ENCODE peak calls at places on chromosomes 5 and 9, in eight cellular contexts. C is CD4-positive, CD25-positive, alpha-beta regulatory T cell; F is Karpas-422; B is left ventricle myocardium inferior; I is mesenchymal stem cell; Y is neuronal stem cell; W is Peyer's patch; T is esophagus squamous epithelium. S is an unnamed sample.
A peak's percentile ranks its signal among the peaks of the same experiment; 100 is the strongest.

GRCh38 chr5:13316191-13316590 is 628.3 kb downstream of the DNAH5 start:
- DNase-seq in C (no peak), F (no peak), B (no peak), I (no peak), Y (peak; percentile 68), W (no peak), T (no peak), S (no peak)

GRCh38 chr9:73615557-73615956 is 463.9 kb downstream of the ANXA1 start:
- DNase-seq in C (no peak), F (no peak), B (no peak), I (no peak), Y (no peak), W (no peak), T (no peak), S (no peak)

GRCh38 chr5:53877243-53877642 is 316.8 kb downstream of the NDUFS4 start:
- DNase-seq in C (no peak), F (no peak), B (no peak), I (no peak), Y (no peak), W (no peak), T (no peak), S (peak; percentile 34)

GRCh38 chr9:114953917-114954316 is 23.5 kb upstream of the TNFSF8 start:
- DNase-seq in C (no peak), F (no peak), B (no peak), I (peak; percentile 82), Y (no peak), W (no peak), T (no peak), S (peak; percentile 91)

GRCh38 chr9:118643118-118643517 is 726.1 kb downstream of the BRINP1 start:
- DNase-seq in C (no peak), F (no peak), B (no peak), I (peak; percentile 34), Y (peak; percentile 8), W (no peak), T (no peak), S (peak; percentile 0)

GRCh38 chr5:151700816-151701215 is 14.1 kb upstream of the SPARC start:
- DNase-seq in C (no peak), F (peak; percentile 81), B (no peak), I (no peak), Y (no peak), W (no peak), T (no peak), S (no peak)

GRCh38 chr9:128882677-128883590 is 1.0 kb downstream of the LRRC8A start:
- DNase-seq in C (no peak), F (peak; percentile 56), B (no peak), I (peak; percentile 32), Y (no peak), W (peak; percentile 61), T (no peak), S (peak; percentile 37)

GRCh38 chr5:122286547-122286946 is 25.5 kb upstream of the SNCAIP start:
- DNase-seq in C (no peak), F (no peak), B (no peak), I (no peak), Y (no peak), W (no peak), T (no peak), S (no peak)

GRCh38 chr9:86099695-86100364 is 472 bp upstream of the GOLM1 start:
- DNase-seq in C (peak; percentile 9), F (no peak), B (peak; percentile 32), I (peak; percentile 80), Y (peak; percentile 17), W (peak; percentile 57), T (no peak), S (peak; percentile 81)

GRCh38 chr9:73841018-73841417 is 656.1 kb upstream of the RORB start:
- DNase-seq in C (no peak), F (no peak), B (no peak), I (no peak), Y (no peak), W (no peak), T (no peak), S (no peak)

GRCh38 chr5:147286296-147286695 is 51.5 kb downstream of the STK32A start:
- DNase-seq in C (no peak), F (no peak), B (no peak), I (no peak), Y (no peak), W (no peak), T (no peak), S (no peak)

GRCh38 chr5:165361143-165361542 is 1855.7 kb downstream of the MAT2B start:
- DNase-seq in C (no peak), F (no peak), B (no peak), I (no peak), Y (no peak), W (no peak), T (no peak), S (no peak)
- H3K4me3 ChIP-seq in C (no peak overlapping the region), F (no peak overlapping the region), B (no peak overlapping the region), I (no peak overlapping the region), Y (no peak overlapping the region), W (no peak overlapping the region), T (no peak overlapping the region), S (no peak overlapping the region)

DNA sequence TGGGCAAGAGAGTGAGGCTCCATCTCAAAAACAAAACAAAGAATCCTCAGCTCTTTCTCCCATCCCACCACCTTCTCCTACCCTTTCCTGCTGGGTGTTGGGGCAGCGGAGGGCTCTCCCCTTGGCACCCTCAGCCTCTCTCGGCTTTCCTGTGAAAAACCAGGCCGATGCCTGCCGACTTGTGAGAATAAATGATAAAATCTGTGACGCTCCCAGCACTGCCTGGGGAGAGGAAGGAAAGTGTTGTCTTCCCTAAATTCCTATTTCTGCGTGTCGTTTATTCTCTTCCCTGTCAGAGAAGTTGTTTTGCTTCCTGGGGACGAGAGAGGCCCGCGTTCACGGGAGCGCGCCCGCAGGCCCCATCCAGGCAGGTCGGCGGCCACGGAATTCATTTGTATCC is 19.7 kb downstream of the NEK6 start:
- DNase-seq in C (no peak), F (no peak), B (no peak), I (no peak), Y (no peak), W (no peak), T (no peak), S (no peak)
- H3K4me1 ChIP-seq in C (no peaks in the 10 kb centered on the region), F (peaks cover 17% of the 10 kb centered on the region), B (peaks cover 43% of the 10 kb centered on the region), I (peaks cover 61% of the 10 kb centered on the region), Y (peaks cover 25% of the 10 kb centered on the region), W (peaks cover 14% of the 10 kb centered on the region), T (peaks cover 71% of the 10 kb centered on the region), S (peaks cover 49% of the 10 kb centered on the region)

GRCh38 chr9:92964981-92965758 is 17.8 kb downstream of the FGD3 start:
- DNase-seq in C (peak; percentile 84), F (peak; percentile 59), B (peak; percentile 49), I (no peak), Y (no peak), W (no peak), T (peak; percentile 18), S (no peak)
- H3K4me3 ChIP-seq in C (peak overlapping the region; percentile 94), F (peak overlapping the region; percentile 83), B (peak overlapping the region; percentile 52), I (no peak overlapping the region), Y (no peak overlapping the region), W (peak overlapping the region; percentile 50), T (peak overlapping the region; percentile 21), S (no peak overlapping the region)

GRCh38 chr5:179614745-179615144 is 8.7 kb downstream of the HNRNPH1 start:
- DNase-seq in C (no peak), F (no peak), B (no peak), I (no peak), Y (no peak), W (no peak), T (no peak), S (no peak)

GRCh38 chr5:179612577-179613459 is 10.7 kb downstream of the HNRNPH1 start:
- DNase-seq in C (no peak), F (peak; percentile 68), B (no peak), I (no peak), Y (no peak), W (peak; percentile 16), T (no peak), S (no peak)

GRCh38 chr5:179616002-179616594 is 7.4 kb downstream of the HNRNPH1 start:
- DNase-seq in C (no peak), F (peak; percentile 37), B (no peak), I (no peak), Y (no peak), W (peak; percentile 43), T (no peak), S (no peak)

GRCh38 chr5:179615203-179615602 is 8.3 kb downstream of the HNRNPH1 start:
- DNase-seq in C (no peak), F (no peak), B (no peak), I (no peak), Y (no peak), W (no peak), T (no peak), S (no peak)

DNA sequence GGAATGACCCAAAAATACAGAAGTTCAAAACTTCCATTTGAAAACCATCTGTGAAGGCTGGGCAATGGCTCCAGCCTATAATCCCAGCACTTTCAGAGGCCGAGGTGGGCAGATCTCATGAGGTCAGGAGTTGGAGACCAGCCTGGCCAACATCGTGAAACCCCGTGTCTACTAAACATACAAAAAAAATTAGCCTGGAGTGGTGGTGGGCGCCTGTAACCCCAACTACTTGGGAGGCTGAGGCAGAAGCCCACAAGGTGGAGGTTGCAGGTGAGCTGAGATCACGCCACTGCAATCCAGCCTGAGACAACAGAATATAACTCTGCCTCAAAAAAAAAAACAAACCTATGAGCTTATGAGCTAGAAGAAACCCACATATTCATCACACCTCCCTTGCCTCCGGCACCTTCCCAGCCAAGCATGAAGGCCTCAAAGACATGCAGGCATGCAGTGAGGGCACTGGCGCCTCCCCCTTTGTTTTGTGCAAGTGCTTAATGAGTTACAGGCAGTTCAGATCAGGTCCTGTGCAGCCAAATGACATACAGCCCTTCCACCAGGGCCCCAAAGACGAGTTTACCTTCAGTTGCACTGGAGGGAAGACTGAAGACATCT is 9.9 kb downstream of the HNRNPH1 start:
- DNase-seq in C (no peak), F (peak; percentile 54), B (no peak), I (no peak), Y (no peak), W (peak; percentile 40), T (no peak), S (no peak)
- H3K4me1 ChIP-seq in C (peaks cover 37% of the 10 kb centered on the region), F (no peaks in the 10 kb centered on the region), B (peaks cover 92% of the 10 kb centered on the region), I (peaks cover 8% of the 10 kb centered on the region), Y (no peaks in the 10 kb centered on the region), W (no peaks in the 10 kb centered on the region), T (peaks cover 98% of the 10 kb centered on the region), S (peaks cover 57% of the 10 kb centered on the region)

GRCh38 chr9:126549246-126550006 is 64.3 kb upstream of the LMX1B start:
- DNase-seq in C (no peak), F (no peak), B (no peak), I (no peak), Y (no peak), W (no peak), T (no peak), S (no peak)

GRCh38 chr9:126548312-126548711 is 65.4 kb upstream of the LMX1B start:
- DNase-seq in C (no peak), F (no peak), B (no peak), I (no peak), Y (no peak), W (peak; percentile 57), T (no peak), S (no peak)

GRCh38 chr9:126550891-126551351 is 62.8 kb upstream of the LMX1B start:
- DNase-seq in C (no peak), F (no peak), B (no peak), I (no peak), Y (no peak), W (no peak), T (no peak), S (no peak)

GRCh38 chr9:126554292-126554691 is 59.4 kb upstream of the LMX1B start:
- DNase-seq in C (no peak), F (no peak), B (no peak), I (no peak), Y (no peak), W (no peak), T (no peak), S (no peak)

GRCh38 chr9:126551812-126552211 is 61.9 kb upstream of the LMX1B start:
- DNase-seq in C (no peak), F (no peak), B (no peak), I (no peak), Y (no peak), W (no peak), T (no peak), S (no peak)
- H3K4me3 ChIP-seq in C (no peak overlapping the region), F (no peak overlapping the region), B (no peak overlapping the region), I (no peak overlapping the region), Y (no peak overlapping the region), W (no peak overlapping the region), T (no peak overlapping the region), S (no peak overlapping the region)

S was measured in adipocyte.